ENCODE peak calls at places on chromosomes 16 and 17, in four cellular contexts. I is body of pancreas, H is tibial artery, Q is right cardiac atrium. F is an unnamed sample.

GRCh38 chr17:42843358-42843934 is 934 bp upstream of the AOC2 start:
- DNase-seq in Q (no peak), H (no peak), I (peak), F (no peak)

GRCh38 chr17:61139219-61139618 is 260.4 kb upstream of the TBX2 start:
- DNase-seq in I (peak), H (no peak), Q (no peak), F (no peak)

GRCh38 chr16:74896389-74897370 is 88.2 kb downstream of the WDR59 start:
- DNase-seq in Q (no peak), H (no peak), I (no peak), F (no peak)

GRCh38 chr17:45302649-45303173 is 14.1 kb downstream of the MAP3K14 start:
- DNase-seq in Q (peak), H (no peak), I (no peak), F (no peak)

GRCh38 chr16:86991679-86992078 is 325.5 kb downstream of the C16orf95 start:
- DNase-seq in I (no peak), Q (no peak), H (no peak), F (no peak)

GRCh38 chr16:73057369-73058210 is 9.7 kb upstream of the ZFHX3 start:
- DNase-seq in I (peak), H (peak), Q (peak), F (peak)

GRCh38 chr17:64741038-64741641 is 79.0 kb upstream of the SMURF2 start:
- DNase-seq in I (peak), H (peak), Q (peak), F (no peak)

GRCh38 chr17:21287703-21288449 is 3.4 kb downstream of the MAP2K3 start:
- DNase-seq in H (peak), I (peak), Q (peak), F (peak)

GRCh38 chr17:8832711-8833352 is 33.7 kb upstream of the MFSD6L start:
- DNase-seq in I (peak), H (no peak), Q (peak), F (no peak)

GRCh38 chr17:51374220-51374619 is 113.9 kb downstream of the UTP18 start:
- DNase-seq in I (no peak), H (no peak), Q (no peak), F (no peak)

GRCh38 chr17:58564971-58565370 is 50.5 kb upstream of the MTMR4 start:
- DNase-seq in I (no peak), H (no peak), Q (no peak), F (no peak)

GRCh38 chr16:24966599-24966998 is 48.6 kb downstream of the ARHGAP17 start:
- DNase-seq in I (no peak), Q (no peak), H (no peak), F (no peak)

GRCh38 chr16:67311607-67312449 is 14.7 kb downstream of the KCTD19 start:
- DNase-seq in Q (peak), H (peak), I (no peak), F (no peak)

GRCh38 chr16:7397901-7398300 is 65.3 kb downstream of the RBFOX1 start:
- DNase-seq in Q (no peak), I (no peak), H (no peak), F (no peak)

GRCh38 chr17:67912656-67913055 is 83.6 kb downstream of the C17orf58 start:
- DNase-seq in H (no peak), I (no peak), Q (no peak), F (no peak)

GRCh38 chr17:17890773-17891759 is 54.3 kb upstream of the SREBF1 start:
- DNase-seq in Q (peak), H (no peak), I (peak), F (no peak)

GRCh38 chr17:78847052-78847451 is 6.4 kb upstream of the USP36 start:
- DNase-seq in Q (no peak), H (no peak), I (no peak), F (no peak)

GRCh38 chr16:52631711-52632110 is 84.8 kb upstream of the TOX3 start:
- DNase-seq in I (no peak), H (no peak), Q (no peak), F (no peak)

GRCh38 chr17:39138416-39139136 is 12.9 kb downstream of the PLXDC1 start:
- DNase-seq in Q (no peak), H (no peak), I (no peak), F (no peak)

GRCh38 chr16:30992381-30992780 is 7.4 kb downstream of the HSD3B7 start:
- DNase-seq in Q (peak), H (no peak), I (no peak), F (no peak)

GRCh38 chr17:1447061-1447460 is 9.0 kb downstream of the CRK start:
- DNase-seq in I (no peak), H (no peak), Q (peak), F (no peak)

GRCh38 chr17:6374761-6375312 is 60.1 kb downstream of the AIPL1 start:
- DNase-seq in I (peak), H (no peak), Q (no peak), F (no peak)

GRCh38 chr16:12160815-12161550 is 184.4 kb downstream of the SNX29 start:
- DNase-seq in I (no peak), H (no peak), Q (no peak), F (no peak)

GRCh38 chr16:48950184-48950583 is 331.5 kb downstream of the CBLN1 start:
- DNase-seq in Q (no peak), I (no peak), H (no peak), F (no peak)

GRCh38 chr16:48946687-48947370 is 334.8 kb downstream of the CBLN1 start:
- DNase-seq in Q (no peak), H (no peak), I (no peak), F (no peak)

GRCh38 chr16:48948911-48949310 is 332.7 kb downstream of the CBLN1 start:
- DNase-seq in H (no peak), Q (no peak), I (no peak), F (no peak)

GRCh38 chr16:48949636-48950035 is 332.0 kb downstream of the CBLN1 start:
- DNase-seq in Q (no peak), I (no peak), H (no peak), F (no peak)

GRCh38 chr16:48947371-48947713 is 334.3 kb downstream of the CBLN1 start:
- DNase-seq in Q (no peak), H (no peak), I (no peak), F (no peak)
- H3K27ac ChIP-seq in Q (no peak), H (no peak), I (no peak), F (no peak)

GRCh38 chr16:54926166-54926838 is 4.4 kb upstream of the IRX5 start:
- DNase-seq in H (no peak), I (no peak), Q (no peak), F (no peak)

GRCh38 chr16:54929090-54930033 is 1.3 kb upstream of the IRX5 start:
- DNase-seq in I (peak), Q (peak), H (peak), F (peak)

GRCh38 chr16:54928421-54929089 is 2.1 kb upstream of the IRX5 start:
- DNase-seq in Q (peak), H (peak), I (peak), F (peak)

GRCh38 chr16:54927125-54928015 is 3.3 kb upstream of the IRX5 start:
- DNase-seq in Q (no peak), H (no peak), I (no peak), F (no peak)

DNA sequence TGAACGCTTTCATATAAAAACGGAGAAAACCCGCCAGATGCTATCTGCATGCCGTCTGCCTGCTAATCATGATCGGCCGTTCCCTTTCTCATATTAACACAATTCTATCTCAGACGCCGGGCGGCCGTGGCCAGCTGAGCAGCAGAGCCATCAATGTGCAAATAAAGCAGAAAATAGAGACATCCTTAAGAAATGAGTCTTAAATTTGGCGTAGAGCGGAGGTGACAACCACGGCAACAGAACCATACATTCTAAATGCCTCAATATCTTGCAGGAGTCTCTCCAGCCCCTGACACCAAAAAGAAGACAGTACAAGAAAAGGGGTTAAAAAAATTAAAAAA is 2.7 kb upstream of the IRX5 start:
- DNase-seq in Q (no peak), H (no peak), I (no peak), F (no peak)
- H3K27ac ChIP-seq in Q (no peak), H (peak), I (no peak), F (peak)

GRCh38 chr17:44097110-44097810 is 26.2 kb downstream of the HDAC5 start:
- DNase-seq in Q (peak), I (peak), H (no peak), F (no peak)
- H3K27ac ChIP-seq in Q (peak), I (peak), H (peak), F (peak)

DNA sequence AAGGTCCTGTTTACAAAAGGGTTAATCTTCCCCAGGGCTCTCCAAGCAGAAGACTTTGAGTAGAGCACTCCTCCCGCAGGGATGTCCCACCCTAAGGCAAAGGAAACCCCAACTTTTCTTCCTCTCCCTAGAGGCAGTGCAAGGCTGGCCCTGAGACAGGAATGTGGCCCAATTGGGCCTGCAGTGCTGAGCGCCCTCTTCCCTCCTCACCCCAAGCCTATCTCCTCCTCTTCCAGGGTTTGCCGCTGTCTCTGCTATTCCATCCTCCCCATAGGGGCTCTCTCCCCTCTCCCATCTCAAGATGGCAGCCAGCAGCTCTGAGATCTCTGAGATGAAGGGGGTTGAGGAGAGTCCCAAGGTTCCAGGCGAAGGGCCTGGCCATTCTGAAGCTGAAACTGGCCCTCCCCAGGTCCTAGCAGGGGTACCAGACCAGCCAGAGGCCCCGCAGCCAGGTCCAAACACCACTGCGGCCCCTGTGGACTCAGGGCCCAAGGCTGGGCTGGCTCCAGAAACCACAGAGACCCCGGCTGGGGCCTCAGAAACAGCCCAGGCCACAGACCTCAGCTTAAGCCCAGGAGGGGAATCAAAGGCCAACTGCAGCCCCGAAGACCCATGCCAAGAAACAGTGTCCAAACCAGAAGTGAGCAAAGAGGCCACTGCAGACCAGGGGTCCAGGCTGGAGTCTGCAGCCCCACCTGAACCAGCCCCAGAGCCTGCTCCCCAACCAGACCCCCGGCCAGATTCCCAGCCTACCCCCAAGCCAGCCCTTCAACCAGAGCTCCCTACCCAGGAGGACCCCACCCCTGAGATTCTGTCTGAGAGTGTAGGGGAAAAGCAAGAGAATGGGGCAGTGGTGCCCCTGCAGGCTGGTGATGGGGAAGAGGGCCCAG is 1.0 kb downstream of the PRRT2 start:
- DNase-seq in I (no peak), Q (peak), H (no peak), F (no peak)
- H3K27ac ChIP-seq in I (no peak), Q (peak), H (peak), F (peak)

GRCh38 chr16:4788910-4789309 is 765 bp upstream of the SEPTIN12 start:
- DNase-seq in H (no peak), I (no peak), Q (no peak), F (no peak)

GRCh38 chr16:4790261-4790660 is 2.1 kb upstream of the SEPTIN12 start:
- DNase-seq in Q (peak), H (no peak), I (no peak), F (no peak)

GRCh38 chr16:4788489-4788889 is 344 bp upstream of the SEPTIN12 start:
- DNase-seq in I (peak), Q (peak), H (no peak), F (no peak)

GRCh38 chr16:4792951-4793513 is 2.1 kb upstream of the SMIM22 start:
- DNase-seq in I (no peak), Q (no peak), H (no peak), F (no peak)

DNA sequence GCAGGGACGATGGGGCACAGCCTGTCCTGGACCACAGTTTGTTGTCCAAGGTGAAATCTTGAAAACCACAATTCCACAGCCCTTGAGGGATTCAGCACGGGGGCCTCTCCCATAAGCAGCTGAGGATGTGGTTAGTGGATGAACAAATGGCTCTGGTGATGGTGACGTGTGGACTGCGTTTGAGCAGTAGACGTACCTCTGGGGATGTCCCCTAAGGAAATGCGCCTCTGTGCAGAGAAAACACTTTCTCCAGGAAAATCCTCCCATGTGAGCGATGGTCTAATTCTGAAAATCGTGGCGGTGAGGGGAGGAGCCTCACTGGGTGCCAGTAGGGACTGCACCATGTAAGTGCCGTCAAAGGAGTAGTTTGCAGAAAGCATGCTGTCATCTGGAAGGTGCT is 2.7 kb upstream of the SEPTIN12 start:
- DNase-seq in I (no peak), H (no peak), Q (no peak), F (no peak)
- H3K27ac ChIP-seq in I (no peak), H (no peak), Q (no peak), F (no peak)